ENCODE peak calls at places on chromosomes 4 and X, in four cellular contexts. B is ovary, W is heart left ventricle, C is tibial nerve. Q is an unnamed sample.

GRCh38 chr4:4853371-4853823 is 6.1 kb upstream of the MSX1 start:
- DNase-seq in B (no peak), W (peak; percentile 39), C (no peak), Q (no peak)

GRCh38 chr4:177441061-177441802 is 1.0 kb downstream of the AGA start:
- DNase-seq in W (no peak), B (no peak), C (peak; percentile 10), Q (no peak)

GRCh38 chrX:54920610-54921426 is at the start of gene TRO:
- DNase-seq in B (no peak), C (no peak), W (no peak), Q (no peak)

GRCh38 chrX:68934421-68934820 is 105.6 kb downstream of the EFNB1 start:
- DNase-seq in W (no peak), B (no peak), C (no peak), Q (peak; percentile 48)

GRCh38 chr4:77921701-77922100 is 59.1 kb downstream of the MRPL1 start:
- DNase-seq in W (no peak), B (no peak), C (no peak), Q (no peak)

GRCh38 chr4:86117781-86118302 is 242.0 kb downstream of the MAPK10 start:
- DNase-seq in B (no peak), W (no peak), C (no peak), Q (no peak)

GRCh38 chr4:138090145-138090917 is 151.8 kb downstream of the SLC7A11 start:
- DNase-seq in C (peak; percentile 77), W (no peak), B (peak; percentile 48), Q (peak; percentile 65)

GRCh38 chrX:110132450-110133114 is 129.7 kb downstream of the TMEM164 start:
- DNase-seq in C (no peak), W (no peak), B (no peak), Q (no peak)

GRCh38 chr4:150098214-150098613 is 20.0 kb downstream of the DCLK2 start:
- DNase-seq in B (no peak), W (no peak), C (no peak), Q (no peak)

GRCh38 chr4:92618968-92619367 is 315.2 kb downstream of the GRID2 start:
- DNase-seq in B (no peak), W (no peak), C (no peak), Q (no peak)

DNA sequence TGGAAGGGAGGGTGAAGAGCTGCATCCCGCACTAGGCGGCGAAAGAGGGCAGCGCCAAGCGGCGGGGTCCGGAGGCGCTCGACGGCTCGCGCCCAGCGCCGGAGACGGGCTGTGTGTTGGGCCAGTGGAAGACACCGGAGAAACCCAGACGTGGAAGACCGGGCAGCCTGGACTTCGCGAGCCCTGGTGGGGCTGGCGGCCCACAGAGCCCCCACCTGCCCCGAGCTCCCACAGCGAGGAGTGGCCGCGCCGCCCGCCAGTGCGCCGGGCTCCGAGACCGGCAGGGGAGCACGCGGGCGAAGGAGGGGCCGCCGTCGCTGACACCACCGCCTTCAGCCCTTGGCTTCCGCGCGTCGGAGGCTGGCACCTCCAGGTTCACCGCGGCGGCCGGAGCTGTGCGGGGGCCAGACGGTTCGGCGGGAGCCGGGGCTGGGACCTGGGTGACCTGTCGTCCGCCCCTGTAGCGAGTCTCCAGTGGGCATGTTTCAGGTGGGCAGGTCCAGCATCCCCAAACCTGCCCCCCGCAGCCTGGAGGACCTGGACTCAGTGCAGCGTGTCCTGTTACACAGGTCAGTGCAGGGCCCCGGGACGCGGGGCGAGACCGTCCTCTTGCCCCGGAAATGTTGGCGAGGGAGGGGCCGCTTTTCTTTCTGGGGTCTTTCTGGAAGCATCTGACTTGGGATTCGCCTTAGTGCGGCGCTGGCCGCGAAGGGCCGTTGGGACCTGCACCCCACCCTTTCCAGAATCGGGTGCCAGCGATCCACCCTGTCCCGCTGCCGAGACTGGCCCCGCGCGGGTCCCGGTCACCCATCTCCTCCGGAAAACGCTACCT is 9.6 kb upstream of the INTU start:
- DNase-seq in B (peak; percentile 29), C (no peak), W (peak; percentile 62), Q (peak; percentile 35)
- TF ChIP-seq CTCF in B (no peak), C (peak; percentile 37), W (no peak), Q (no peak)

DNA sequence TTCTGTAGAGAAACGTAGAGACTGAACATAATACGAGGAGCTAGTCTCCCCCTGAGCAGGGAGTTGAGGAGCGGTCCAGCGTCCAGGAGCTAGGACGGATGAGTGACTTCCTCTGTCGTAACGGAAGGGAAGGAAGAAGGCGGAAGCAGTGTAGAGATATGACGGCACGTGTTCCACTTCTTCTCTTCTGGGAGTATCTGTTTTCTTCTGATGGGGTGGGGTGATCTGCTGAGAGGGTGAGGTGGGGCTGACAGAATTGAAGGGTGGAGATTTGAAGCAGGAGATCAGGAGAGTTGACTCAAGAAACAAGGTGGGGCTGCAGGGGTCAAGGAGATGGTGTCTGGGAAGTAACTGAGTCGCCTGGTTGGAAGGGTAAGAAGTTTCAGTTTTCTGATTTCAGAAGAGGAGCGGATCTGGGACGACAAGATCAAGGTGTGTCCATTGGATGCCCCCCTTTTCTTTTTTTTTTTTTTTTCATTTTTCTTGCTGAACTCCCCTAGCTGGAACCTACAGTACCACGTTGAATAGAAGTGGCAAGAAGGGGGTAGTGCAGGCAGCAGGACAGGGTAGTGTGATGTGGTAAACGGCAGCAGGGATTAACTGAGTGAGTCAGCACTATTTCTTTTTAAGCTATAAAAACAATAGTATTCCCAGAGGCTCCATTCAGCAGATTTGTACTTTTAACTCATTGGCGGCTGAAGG is 50.7 kb upstream of the SETD7 start:
- DNase-seq in W (no peak), C (peak; percentile 19), B (no peak), Q (no peak)
- TF ChIP-seq POLR2A in W (no peak), C (no peak), B (no peak), Q (no peak)

DNA sequence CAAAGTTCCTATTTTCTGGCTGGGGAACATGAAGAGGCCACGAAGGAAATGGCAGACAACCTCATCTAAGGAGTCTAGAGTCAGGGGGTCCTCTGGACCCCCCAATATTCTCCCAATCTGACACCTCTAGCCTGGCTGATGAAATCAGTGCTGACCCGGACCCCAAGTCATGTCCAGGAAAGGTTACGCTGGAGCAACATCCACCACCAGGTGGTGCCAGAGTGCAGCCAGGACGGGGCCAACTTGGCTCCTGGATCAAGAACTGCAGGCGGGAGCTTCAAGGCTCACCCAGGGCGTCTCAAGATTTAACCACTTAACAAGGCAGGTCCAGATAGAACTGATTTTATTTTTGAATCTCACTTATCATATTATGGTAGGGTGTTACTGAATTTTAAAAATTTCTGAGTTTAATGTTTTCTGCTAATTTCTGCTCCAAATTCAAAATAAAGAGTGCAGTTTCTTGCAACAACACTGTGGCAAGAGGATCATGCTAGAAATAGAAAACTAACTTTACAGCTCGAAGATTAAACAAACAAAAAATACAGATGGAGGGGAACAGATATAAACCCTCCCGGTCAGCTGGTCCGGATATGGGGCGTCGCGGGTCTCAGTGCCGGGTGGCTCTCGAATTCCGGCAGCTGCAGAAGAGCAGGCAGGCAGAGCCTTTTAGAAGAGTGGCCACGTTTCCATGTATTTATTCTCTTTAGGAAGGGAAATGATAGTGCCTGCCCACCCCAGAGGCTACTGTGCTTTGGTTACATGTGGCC is 135.5 kb downstream of the AFAP1 start:
- DNase-seq in C (peak; percentile 90), B (peak; percentile 89), W (peak; percentile 90), Q (peak; percentile 84)
- H3K4me1 ChIP-seq in C (peaks cover 22% of the 10 kb centered on the region), B (peaks cover 11% of the 10 kb centered on the region), W (peaks cover 39% of the 10 kb centered on the region), Q (no peaks in the 10 kb centered on the region)

GRCh38 chrX:38850807-38851533 is 49.7 kb downstream of the MID1IP1 start:
- DNase-seq in W (no peak), B (no peak), C (no peak), Q (no peak)
- TF ChIP-seq CTCF in W (no peak), B (no peak), C (no peak), Q (no peak)

DNA sequence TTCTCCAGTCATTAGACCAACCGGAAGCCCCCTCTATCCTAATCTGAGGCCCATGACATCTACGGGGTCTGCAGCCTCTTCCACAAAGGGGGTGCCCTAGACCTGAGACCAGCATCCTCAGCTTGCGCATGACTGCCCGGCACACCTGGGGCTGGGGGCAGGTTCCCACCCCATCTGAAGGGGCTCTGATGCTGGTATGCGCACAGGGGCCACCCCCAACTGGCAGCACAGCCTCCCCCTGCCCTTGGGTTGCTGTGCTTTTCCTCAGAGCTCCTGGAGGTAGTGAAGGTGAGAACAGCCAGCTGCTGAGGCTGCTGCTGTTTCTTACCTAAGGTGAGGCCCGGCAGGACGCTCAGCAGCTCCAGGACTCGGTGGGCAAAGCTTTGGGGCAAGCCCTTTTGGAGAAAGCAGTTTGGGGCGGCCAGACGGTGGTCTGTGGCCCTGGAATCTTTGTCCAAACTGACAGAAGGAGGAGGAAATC is 18.9 kb upstream of the CPLX1 start:
- DNase-seq in C (no peak), W (peak; percentile 44), B (no peak), Q (no peak)
- TF ChIP-seq POLR2A in C (no peak), W (no peak), B (no peak), Q (no peak)

GRCh38 chr4:51849430-51849829 is 6.5 kb downstream of the DCUN1D4 start:
- DNase-seq in B (no peak), W (no peak), C (no peak), Q (no peak)

GRCh38 chr4:51850294-51850693 is 7.3 kb downstream of the DCUN1D4 start:
- DNase-seq in B (no peak), C (no peak), W (no peak), Q (no peak)

GRCh38 chr4:51853027-51853682 is 10.2 kb downstream of the DCUN1D4 start:
- DNase-seq in B (no peak), C (no peak), W (no peak), Q (peak; percentile 66)

GRCh38 chr4:51851090-51851936 is 8.4 kb downstream of the DCUN1D4 start:
- DNase-seq in W (no peak), B (no peak), C (no peak), Q (no peak)

GRCh38 chr4:51851937-51852290 is 9.0 kb downstream of the DCUN1D4 start:
- DNase-seq in B (no peak), C (no peak), W (no peak), Q (no peak)
- H3K4me1 ChIP-seq in B (peaks cover 18% of the 10 kb centered on the region), C (peaks cover 27% of the 10 kb centered on the region), W (peaks cover 41% of the 10 kb centered on the region), Q (peaks cover 24% of the 10 kb centered on the region)

GRCh38 chrX:45748443-45748842 is 547.8 kb upstream of the DIPK2B start:
- DNase-seq in C (no peak), B (no peak), W (no peak), Q (no peak)
- TF ChIP-seq CTCF in C (no peak), B (no peak), W (no peak), Q (no peak)

DNA sequence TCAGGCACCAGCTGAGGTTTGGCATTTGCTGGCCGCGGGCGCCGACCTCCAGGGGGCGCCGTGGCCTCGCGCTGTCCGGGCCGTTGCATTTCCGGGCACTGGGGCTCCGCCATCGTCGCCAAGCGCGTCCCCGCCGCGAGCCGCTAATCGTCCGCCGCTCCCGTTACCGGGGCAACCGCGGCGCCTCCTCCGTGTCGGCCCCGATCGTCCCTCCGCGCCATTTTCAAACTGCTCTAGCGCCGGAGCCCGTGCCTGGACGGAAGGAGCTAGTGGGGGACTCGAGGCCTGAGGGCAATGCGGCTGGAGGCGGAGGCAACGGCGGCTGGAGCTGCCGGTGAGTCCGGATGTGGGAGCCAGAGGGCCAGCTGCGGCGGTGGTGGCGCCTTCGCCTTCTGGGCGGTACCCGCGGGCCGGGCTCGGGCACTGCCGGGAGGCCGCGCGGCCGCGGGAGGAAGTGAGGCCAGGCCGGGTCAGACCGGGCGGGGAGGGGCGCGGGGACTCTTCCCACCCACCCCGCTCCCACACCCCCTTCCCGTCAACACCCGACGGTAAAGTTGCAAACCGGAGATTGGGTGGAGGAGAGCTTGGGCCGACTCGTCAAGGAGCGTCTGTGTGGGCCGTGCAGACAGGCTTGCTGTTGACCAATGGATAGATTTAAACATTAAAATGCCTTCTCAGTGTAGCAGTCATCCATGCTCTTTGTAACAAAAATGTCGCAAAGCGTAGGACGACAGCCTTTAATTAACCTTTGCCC is at the start of gene CEP135:
- DNase-seq in B (peak; percentile 91), C (peak; percentile 79), W (peak; percentile 97), Q (peak; percentile 97)
- TF ChIP-seq POLR2A in B (no peak), C (peak; percentile 34), W (no peak), Q (peak; percentile 54)